ENCODE peak calls at places on chromosomes 13 and 19, in nine cellular contexts. P is activated CD8-positive, alpha-beta T cell treated with anti-CD3 and anti-CD28 coated beads, Interleukin-2, amount 10 ng/mL, durations not matched to agents 7 days and 5 days; H is mucosa of gallbladder; D is HT1080; O is A549; Y is GM06990; J is hypothalamus; X is HFFc6; A is colonic mucosa. B is an unnamed sample.

GRCh38 chr19:19410553-19411550 is 5.4 kb downstream of the GATAD2A start:
- DNase-seq in J (no peak), X (no peak), O (no peak), D (no peak), H (no peak), P (no peak), A (no peak), Y (peak; percentile 39), B (no peak)

GRCh38 chr13:99886706-99887105 is 84.9 kb downstream of the ZIC5 start:
- DNase-seq in J (no peak), Y (no peak), O (no peak), X (no peak), P (peak; percentile 9), D (peak; percentile 50), A (no peak), H (no peak), B (no peak)

GRCh38 chr19:8631425-8631819 is 989 bp downstream of the NFILZ start:
- DNase-seq in H (peak; percentile 57), D (no peak), A (peak; percentile 27), J (no peak), O (peak; percentile 95), P (no peak), X (no peak), Y (no peak), B (no peak)

GRCh38 chr13:97889803-97890202 is 63.7 kb upstream of the IPO5 start:
- DNase-seq in D (no peak), H (no peak), P (no peak), O (no peak), J (no peak), Y (no peak), X (no peak), A (no peak), B (no peak)

GRCh38 chr13:60642552-60642951 is 245.5 kb downstream of the TDRD3 start:
- DNase-seq in X (no peak), O (no peak), P (no peak), A (no peak), H (no peak), J (no peak), Y (no peak), D (peak; percentile 29), B (no peak)

GRCh38 chr13:80979035-80979641 is 638.2 kb upstream of the SPRY2 start:
- DNase-seq in J (peak; percentile 3), O (peak; percentile 70), P (peak; percentile 39), A (peak; percentile 26), D (peak; percentile 66), Y (no peak), X (peak; percentile 52), H (peak; percentile 45), B (no peak)

GRCh38 chr19:51341066-51341465 is 873 bp downstream of the VSIG10L start:
- DNase-seq in Y (no peak), D (no peak), H (no peak), J (no peak), P (no peak), O (no peak), A (no peak), X (no peak), B (no peak)

GRCh38 chr13:80577951-80578670 is 237.2 kb upstream of the SPRY2 start:
- DNase-seq in D (peak; percentile 57), O (peak; percentile 12), P (no peak), X (no peak), A (no peak), H (no peak), J (no peak), Y (no peak), B (no peak)

GRCh38 chr19:12867120-12868099 is 13.8 kb downstream of the DNASE2 start:
- DNase-seq in A (peak; percentile 71), D (no peak), P (peak; percentile 80), J (no peak), H (peak; percentile 47), O (peak; percentile 52), Y (peak; percentile 85), X (no peak), B (peak; percentile 73)

GRCh38 chr13:25864936-25865335 is 186.9 kb downstream of the SHISA2 start:
- DNase-seq in J (no peak), Y (no peak), X (no peak), H (no peak), D (no peak), O (no peak), A (no peak), P (no peak), B (no peak)

GRCh38 chr13:112890316-112891131 is 78.5 kb upstream of the MCF2L start:
- DNase-seq in P (no peak), D (no peak), X (no peak), A (no peak), Y (no peak), O (no peak), H (no peak), J (no peak), B (no peak)

GRCh38 chr13:85798999-85799646 is at the start of gene SLITRK6:
- DNase-seq in D (peak; percentile 73), O (peak; percentile 81), X (peak; percentile 64), J (no peak), H (no peak), P (no peak), Y (no peak), A (peak; percentile 18), B (no peak)